ENCODE peak calls at places on chromosomes 1 and 21, in seven cellular contexts. E is H9, A is mesenchymal stem cell, P is IMR-90, Z is H1, G is mesendoderm, J is trophoblast cell. D is an unnamed sample.
A peak's percentile ranks its signal among the peaks of the same experiment; 100 is the strongest.

GRCh38 chr1:25020851-25021585 is 90.9 kb upstream of the RUNX3 start:
- DNase-seq in E (peak; percentile 40), A (no peak), P (no peak), Z (no peak), G (no peak), J (no peak), D (no peak)

GRCh38 chr1:107748529-107748928 is 216.5 kb downstream of the VAV3 start:
- DNase-seq in E (no peak), A (no peak), P (peak; percentile 1), Z (no peak), G (peak; percentile 40), J (peak; percentile 53), D (no peak)

GRCh38 chr21:39364949-39365348 is 16.1 kb upstream of the HMGN1 start:
- DNase-seq in E (no peak), A (no peak), P (peak; percentile 31), Z (no peak), G (no peak), J (no peak), D (no peak)

GRCh38 chr1:190477687-190478192 is at the start of gene BRINP3:
- DNase-seq in E (no peak), A (no peak), P (peak; percentile 21), Z (no peak), G (no peak), J (no peak), D (no peak)

GRCh38 chr1:204127597-204128242 is 24.1 kb downstream of the ETNK2 start:
- DNase-seq in E (peak; percentile 65), A (peak; percentile 83), P (peak; percentile 88), Z (no peak), G (peak; percentile 76), J (peak; percentile 81), D (peak; percentile 58)

GRCh38 chr1:52571783-52572182 is 18.9 kb upstream of the TUT4 start:
- DNase-seq in E (no peak), A (peak; percentile 16), P (peak; percentile 11), Z (no peak), G (peak; percentile 68), J (no peak), D (no peak)

GRCh38 chr1:2970311-2971145 is 50.7 kb upstream of the ACTRT2 start:
- DNase-seq in E (no peak), A (no peak), P (no peak), Z (no peak), G (no peak), J (no peak), D (no peak)

GRCh38 chr1:184622136-184622823 is 132.4 kb downstream of the EDEM3 start:
- DNase-seq in E (no peak), A (peak; percentile 75), P (peak; percentile 90), Z (no peak), G (no peak), J (no peak), D (no peak)

GRCh38 chr21:36030581-36031189 is 29.6 kb downstream of the SETD4 start:
- DNase-seq in E (no peak), A (no peak), P (peak; percentile 42), Z (no peak), G (no peak), J (no peak), D (no peak)

GRCh38 chr1:27592191-27592590 is 11.8 kb downstream of the AHDC1 start:
- DNase-seq in E (no peak), A (no peak), P (no peak), Z (no peak), G (no peak), J (no peak), D (no peak)

GRCh38 chr1:15951341-15952153 is 24.4 kb downstream of the ZBTB17 start:
- DNase-seq in E (no peak), A (peak; percentile 19), P (no peak), Z (no peak), G (peak; percentile 56), J (no peak), D (no peak)

GRCh38 chr1:93433407-93433961 is 14.4 kb upstream of the FNBP1L start:
- DNase-seq in E (peak; percentile 65), A (no peak), P (no peak), Z (no peak), G (no peak), J (peak; percentile 5), D (no peak)

GRCh38 chr1:58781541-58782307 is 2.1 kb downstream of the JUN start:
- DNase-seq in E (peak; percentile 32), A (peak; percentile 69), P (peak; percentile 69), Z (no peak), G (peak; percentile 77), J (peak; percentile 60), D (peak; percentile 48)

GRCh38 chr1:21573475-21573874 is 64.3 kb downstream of the ALPL start:
- DNase-seq in E (no peak), A (no peak), P (no peak), Z (no peak), G (no peak), J (no peak), D (no peak)

GRCh38 chr1:218374972-218375371 is 29.8 kb downstream of the TGFB2 start:
- DNase-seq in E (no peak), A (peak; percentile 80), P (peak; percentile 56), Z (no peak), G (no peak), J (no peak), D (no peak)

GRCh38 chr1:11158291-11158690 is 30.9 kb upstream of the ANGPTL7 start:
- DNase-seq in E (no peak), A (no peak), P (no peak), Z (no peak), G (no peak), J (no peak), D (no peak)

GRCh38 chr1:6464514-6464836 is 1.5 kb downstream of the TNFRSF25 start:
- DNase-seq in E (no peak), A (no peak), P (no peak), Z (no peak), G (no peak), J (no peak), D (no peak)

GRCh38 chr1:167538657-167539056 is 14.9 kb downstream of the CREG1 start:
- DNase-seq in E (peak; percentile 76), A (no peak), P (no peak), Z (peak; percentile 31), G (peak; percentile 83), J (no peak), D (no peak)

GRCh38 chr1:175094626-175095025 is 27.0 kb downstream of the TNN start:
- DNase-seq in E (no peak), A (no peak), P (no peak), Z (no peak), G (no peak), J (peak; percentile 95), D (no peak)

GRCh38 chr21:8989883-8990325 is 1531.5 kb upstream of the TPTE start:
- DNase-seq in E (no peak), A (no peak), P (no peak), Z (no peak), G (no peak), J (no peak), D (no peak)

GRCh38 chr1:184114818-184115398 is 63.4 kb downstream of the TSEN15 start:
- DNase-seq in E (no peak), A (no peak), P (no peak), Z (no peak), G (no peak), J (no peak), D (no peak)

GRCh38 chr21:38804617-38805281 is 980 bp upstream of the ETS2 start:
- DNase-seq in E (peak; percentile 61), A (peak; percentile 81), P (peak; percentile 54), Z (no peak), G (no peak), J (peak; percentile 71), D (no peak)

GRCh38 chr1:43284065-43284464 is 1.3 kb downstream of the C1orf210 start:
- DNase-seq in E (no peak), A (no peak), P (no peak), Z (no peak), G (no peak), J (no peak), D (no peak)

GRCh38 chr1:169100883-169101214 is 5.6 kb upstream of the ATP1B1 start:
- DNase-seq in E (no peak), A (no peak), P (no peak), Z (no peak), G (no peak), J (no peak), D (no peak)
- H3K4ac ChIP-seq in E (no peak overlapping the region), A (no peak overlapping the region), P (no peak overlapping the region), Z (no peak overlapping the region), G (no peak overlapping the region), J (no peak overlapping the region), D (no peak overlapping the region)

GRCh38 chr1:245418029-245418428 is 263.2 kb downstream of the KIF26B start:
- DNase-seq in E (no peak), A (no peak), P (no peak), Z (no peak), G (no peak), J (no peak), D (no peak)
- H2AK5ac ChIP-seq in E (no peak overlapping the region), A (no peak overlapping the region), P (no peak overlapping the region), Z (no peak overlapping the region), G (no peak overlapping the region), J (no peak overlapping the region), D (no peak overlapping the region)

GRCh38 chr1:201771466-201771865 is 57.5 kb upstream of the IPO9 start:
- DNase-seq in E (no peak), A (peak; percentile 60), P (no peak), Z (no peak), G (no peak), J (no peak), D (no peak)
- H3K4me1 ChIP-seq in E (no peaks in the 10 kb centered on the region), A (peaks cover 4% of the 10 kb centered on the region), P (peaks cover 18% of the 10 kb centered on the region), Z (no peaks in the 10 kb centered on the region), G (peaks cover 3% of the 10 kb centered on the region), J (peaks cover 3% of the 10 kb centered on the region), D (peaks cover 2% of the 10 kb centered on the region)

DNA sequence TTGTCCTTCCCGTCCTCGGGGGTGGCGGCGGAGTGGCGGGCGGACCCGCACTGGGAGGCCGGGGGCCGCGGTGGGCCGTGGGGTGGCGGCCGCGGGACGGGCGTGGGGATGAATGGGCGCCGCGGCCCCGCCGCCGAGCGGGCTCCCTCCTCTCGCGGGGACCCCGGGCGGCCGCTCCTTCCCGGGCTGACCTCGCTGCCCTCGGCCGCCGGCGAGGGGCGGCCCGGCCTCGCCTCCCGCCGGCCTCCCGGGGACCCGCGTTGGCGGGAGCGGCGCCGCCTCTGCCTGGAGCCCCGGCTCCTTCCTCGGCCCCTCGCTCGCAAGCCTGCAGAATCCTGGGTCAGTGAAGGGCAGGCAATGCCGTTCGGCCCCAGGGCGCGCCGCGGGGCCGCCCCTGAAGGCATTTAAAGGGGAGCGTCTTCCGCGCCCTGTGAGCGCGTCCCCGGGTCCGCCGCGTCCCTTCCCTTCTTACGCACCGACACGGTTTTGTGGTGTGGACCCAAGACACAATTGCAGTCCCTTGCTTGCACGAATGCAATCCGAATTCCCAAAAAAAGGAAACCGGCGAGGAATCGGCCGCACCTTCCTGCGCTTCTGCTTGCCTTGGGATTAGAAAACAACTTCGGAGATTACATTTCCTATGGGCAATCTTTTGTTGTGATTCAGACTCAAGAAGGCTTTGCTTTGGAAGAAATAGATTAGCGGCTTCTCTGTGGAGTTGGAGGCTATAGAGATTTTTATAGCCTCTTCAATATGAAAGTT is 776 bp downstream of the ITSN1 start:
- DNase-seq in E (peak; percentile 42), A (peak; percentile 59), P (peak; percentile 36), Z (no peak), G (peak; percentile 59), J (peak; percentile 75), D (no peak)
- H3K4ac ChIP-seq in E (no peak overlapping the region), A (peak overlapping the region; percentile 94), P (peak overlapping the region; percentile 84), Z (no peak overlapping the region), G (peak overlapping the region; percentile 66), J (peak overlapping the region; percentile 98), D (no peak overlapping the region)